ENCODE peak calls at places on chromosome 15, in ten cellular contexts. E, S, X, A, Y, K, I, F, U and V are unnamed samples.

GRCh38 chr15:80099246-80099645 is 39.8 kb downstream of the ZFAND6 start:
- DNase-seq in E (no peak), S (no peak), X (no peak), A (no peak), Y (no peak), K (no peak), I (no peak), F (no peak), U (no peak), V (no peak)

GRCh38 chr15:75843618-75844610 is 667 bp downstream of the UBE2Q2 start:
- DNase-seq in E (peak; percentile 11), S (peak; percentile 61), X (peak; percentile 51), A (peak; percentile 63), Y (peak; percentile 61), K (peak; percentile 69), I (peak; percentile 77), F (peak; percentile 58), U (peak; percentile 77), V (peak; percentile 80)

GRCh38 chr15:63072809-63073277 is 30.3 kb downstream of the TPM1 start:
- DNase-seq in E (no peak), S (no peak), X (no peak), A (no peak), Y (no peak), K (no peak), I (no peak), F (no peak), U (peak; percentile 40), V (no peak)

GRCh38 chr15:94047566-94047965 is 183.8 kb upstream of the MCTP2 start:
- DNase-seq in E (no peak), S (no peak), X (no peak), A (no peak), Y (no peak), K (no peak), I (no peak), F (no peak), U (no peak), V (no peak)

GRCh38 chr15:80072285-80072684 is 12.8 kb downstream of the ZFAND6 start:
- DNase-seq in E (peak; percentile 91), S (no peak), X (peak; percentile 36), A (no peak), Y (no peak), K (peak; percentile 85), I (peak; percentile 81), F (peak; percentile 68), U (peak; percentile 90), V (no peak)

GRCh38 chr15:91517491-91518200 is 335.9 kb upstream of the SLCO3A1 start:
- DNase-seq in E (no peak), S (no peak), X (no peak), A (no peak), Y (no peak), K (no peak), I (no peak), F (no peak), U (peak; percentile 68), V (no peak)

GRCh38 chr15:34223904-34224596 is 766 bp upstream of the EMC4 start:
- DNase-seq in E (no peak), S (no peak), X (no peak), A (no peak), Y (no peak), K (no peak), I (no peak), F (no peak), U (peak; percentile 38), V (no peak)

GRCh38 chr15:48433226-48433886 is 102.1 kb downstream of the DUT start:
- DNase-seq in E (no peak), S (no peak), X (no peak), A (no peak), Y (no peak), K (no peak), I (no peak), F (no peak), U (peak; percentile 91), V (no peak)

GRCh38 chr15:75532413-75533250 is 46.5 kb downstream of the PTPN9 start:
- DNase-seq in E (peak; percentile 57), S (peak; percentile 80), X (peak; percentile 13), A (peak; percentile 55), Y (peak; percentile 56), K (peak; percentile 67), I (peak; percentile 52), F (peak; percentile 26), U (peak; percentile 59), V (no peak)

GRCh38 chr15:42037650-42038049 is 16.8 kb upstream of the PLA2G4E start:
- DNase-seq in E (no peak), S (no peak), X (peak; percentile 31), A (no peak), Y (no peak), K (no peak), I (no peak), F (no peak), U (peak; percentile 14), V (no peak)

GRCh38 chr15:45378149-45378912 is at the start of gene GATM:
- DNase-seq in E (no peak), S (peak; percentile 82), X (peak; percentile 89), A (peak; percentile 84), Y (peak; percentile 84), K (peak; percentile 84), I (peak; percentile 91), F (peak; percentile 76), U (peak; percentile 94), V (peak; percentile 90)

GRCh38 chr15:40282144-40282869 is 557 bp downstream of the ANKRD63 start:
- DNase-seq in E (peak; percentile 30), S (no peak), X (no peak), A (no peak), Y (no peak), K (peak; percentile 60), I (peak; percentile 54), F (no peak), U (peak; percentile 48), V (no peak)

GRCh38 chr15:63089260-63090043 is 32.2 kb upstream of the LACTB start:
- DNase-seq in E (peak; percentile 82), S (no peak), X (peak; percentile 62), A (peak; percentile 31), Y (peak; percentile 38), K (peak; percentile 42), I (peak; percentile 74), F (no peak), U (peak; percentile 96), V (peak; percentile 61)

GRCh38 chr15:25797511-25798206 is 65.5 kb downstream of the ATP10A start:
- DNase-seq in E (no peak), S (peak; percentile 49), X (no peak), A (no peak), Y (no peak), K (no peak), I (no peak), F (no peak), U (peak; percentile 73), V (no peak)

GRCh38 chr15:31483924-31484368 is 157.3 kb downstream of the KLF13 start:
- DNase-seq in E (no peak), S (no peak), X (no peak), A (no peak), Y (no peak), K (no peak), I (no peak), F (no peak), U (no peak), V (no peak)

DNA sequence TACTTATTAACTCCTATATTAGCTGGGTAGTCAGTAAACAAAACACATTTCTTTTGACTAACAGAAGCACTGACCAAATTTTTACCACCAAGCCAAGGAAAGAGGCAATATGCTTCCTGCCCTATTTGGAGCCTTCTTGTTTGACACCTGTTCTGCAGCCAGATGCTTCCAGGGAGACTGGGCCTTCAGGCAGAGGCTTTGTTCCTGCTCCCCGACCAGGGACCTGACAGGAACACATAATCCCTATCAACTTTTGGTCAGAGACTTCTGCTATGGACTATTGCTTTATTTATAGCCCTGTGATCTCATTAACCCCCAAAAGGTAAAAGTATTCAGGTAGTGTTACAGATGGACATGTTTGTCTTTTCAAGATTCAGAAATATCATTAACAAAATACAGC is 541.3 kb downstream of the NTRK3 start:
- DNase-seq in E (no peak), S (no peak), X (no peak), A (no peak), Y (no peak), K (no peak), I (no peak), F (no peak), U (no peak), V (no peak)
- H3K4me1 ChIP-seq in E (no peaks in the 10 kb centered on the region), S (no peaks in the 10 kb centered on the region), X (peaks cover 15% of the 10 kb centered on the region), A (no peaks in the 10 kb centered on the region), Y (no peaks in the 10 kb centered on the region), K (peaks cover 11% of the 10 kb centered on the region), I (peaks cover 7% of the 10 kb centered on the region), F (no peaks in the 10 kb centered on the region), U (peaks cover 3% of the 10 kb centered on the region), V (no peaks in the 10 kb centered on the region)

GRCh38 chr15:57215371-57215770 is 160.9 kb upstream of the CGNL1 start:
- DNase-seq in E (no peak), S (no peak), X (no peak), A (no peak), Y (no peak), K (no peak), I (no peak), F (no peak), U (peak; percentile 29), V (no peak)

GRCh38 chr15:57216288-57216687 is 160.0 kb upstream of the CGNL1 start:
- DNase-seq in E (no peak), S (no peak), X (peak; percentile 48), A (no peak), Y (no peak), K (no peak), I (peak; percentile 45), F (no peak), U (peak; percentile 88), V (no peak)

GRCh38 chr15:57217716-57218598 is 158.3 kb upstream of the CGNL1 start:
- DNase-seq in E (no peak), S (no peak), X (peak; percentile 69), A (no peak), Y (no peak), K (no peak), I (no peak), F (peak; percentile 33), U (peak; percentile 48), V (no peak)

GRCh38 chr15:57220220-57220619 is 156.1 kb upstream of the CGNL1 start:
- DNase-seq in E (no peak), S (no peak), X (no peak), A (no peak), Y (no peak), K (no peak), I (peak; percentile 23), F (no peak), U (peak; percentile 86), V (no peak)

GRCh38 chr15:57218826-57219576 is 157.3 kb upstream of the CGNL1 start:
- DNase-seq in E (no peak), S (no peak), X (peak; percentile 78), A (no peak), Y (no peak), K (peak; percentile 44), I (peak; percentile 65), F (peak; percentile 31), U (peak; percentile 80), V (no peak)
- H3K4me1 ChIP-seq in E (peaks cover 14% of the 10 kb centered on the region), S (no peaks in the 10 kb centered on the region), X (peaks cover 42% of the 10 kb centered on the region), A (peaks cover 28% of the 10 kb centered on the region), Y (peaks cover 1% of the 10 kb centered on the region), K (peaks cover 52% of the 10 kb centered on the region), I (peaks cover 42% of the 10 kb centered on the region), F (peaks cover 41% of the 10 kb centered on the region), U (peaks cover 96% of the 10 kb centered on the region), V (peaks cover 52% of the 10 kb centered on the region)

GRCh38 chr15:38671675-38672141 is 107.1 kb upstream of the RASGRP1 start:
- DNase-seq in E (no peak), S (no peak), X (no peak), A (no peak), Y (no peak), K (no peak), I (no peak), F (no peak), U (peak; percentile 57), V (no peak)
- H3K4me1 ChIP-seq in E (no peaks in the 10 kb centered on the region), S (no peaks in the 10 kb centered on the region), X (no peaks in the 10 kb centered on the region), A (no peaks in the 10 kb centered on the region), Y (no peaks in the 10 kb centered on the region), K (peaks cover 4% of the 10 kb centered on the region), I (no peaks in the 10 kb centered on the region), F (no peaks in the 10 kb centered on the region), U (no peaks in the 10 kb centered on the region), V (no peaks in the 10 kb centered on the region)

GRCh38 chr15:66772604-66772966 is 70.5 kb downstream of the SMAD6 start:
- DNase-seq in E (peak; percentile 25), S (no peak), X (no peak), A (no peak), Y (no peak), K (no peak), I (no peak), F (no peak), U (no peak), V (no peak)
- H3K4me1 ChIP-seq in E (peaks cover 71% of the 10 kb centered on the region), S (no peaks in the 10 kb centered on the region), X (no peaks in the 10 kb centered on the region), A (peaks cover 16% of the 10 kb centered on the region), Y (peaks cover 50% of the 10 kb centered on the region), K (peaks cover 77% of the 10 kb centered on the region), I (peaks cover 74% of the 10 kb centered on the region), F (peaks cover 45% of the 10 kb centered on the region), U (peaks cover 35% of the 10 kb centered on the region), V (peaks cover 21% of the 10 kb centered on the region)